ENCODE peak calls at places on chromosome 7, in five cellular contexts. M is IMR-90, A is uterus, U is neural crest cell, J is kidney epithelial cell. H is an unnamed sample.

GRCh38 chr7:134781171-134781570 is 1.7 kb downstream of the CALD1 start:
- DNase-seq in M (no peak), A (no peak), U (no peak), J (no peak), H (no peak)

GRCh38 chr7:39741942-39742623 is 118.7 kb downstream of the RALA start:
- DNase-seq in M (peak), A (no peak), U (peak), J (no peak), H (peak)

GRCh38 chr7:32506266-32507054 is 11.2 kb downstream of the AVL9 start:
- DNase-seq in M (peak), A (no peak), U (no peak), J (peak), H (peak)

GRCh38 chr7:87878208-87878735 is 2.0 kb downstream of the DBF4 start:
- DNase-seq in M (peak), A (no peak), U (no peak), J (no peak), H (peak)

GRCh38 chr7:95772771-95773581 is 622 bp downstream of the DYNC1I1 start:
- DNase-seq in M (no peak), A (peak), U (no peak), J (no peak), H (no peak)

GRCh38 chr7:94298943-94299342 is 95.8 kb upstream of the COL1A2 start:
- DNase-seq in M (peak), A (no peak), U (no peak), J (no peak), H (peak)

GRCh38 chr7:139855498-139856270 is 26.6 kb downstream of the TBXAS1 start:
- DNase-seq in M (no peak), A (no peak), U (no peak), J (no peak), H (no peak)

GRCh38 chr7:85185355-85186082 is 1.3 kb downstream of the SEMA3D start:
- DNase-seq in M (peak), A (peak), U (peak), J (no peak), H (peak)

GRCh38 chr7:44388089-44388970 is 62.9 kb upstream of the CAMK2B start:
- DNase-seq in M (no peak), A (no peak), U (no peak), J (no peak), H (no peak)

GRCh38 chr7:17564678-17565209 is 266.3 kb downstream of the AHR start:
- DNase-seq in M (peak), A (no peak), U (no peak), J (no peak), H (peak)

GRCh38 chr7:30679664-30680063 is 2.6 kb downstream of the CRHR2 start:
- DNase-seq in M (no peak), A (no peak), U (no peak), J (peak), H (no peak)

GRCh38 chr7:73341877-73342276 is 13.9 kb downstream of the FKBP6 start:
- DNase-seq in M (peak), A (no peak), U (no peak), J (no peak), H (peak)

GRCh38 chr7:74289018-74289659 is at the start of gene CLIP2:
- DNase-seq in M (peak), A (peak), U (peak), J (no peak), H (peak)

GRCh38 chr7:100220833-100221718 is 1.3 kb downstream of the PVRIG start:
- DNase-seq in M (no peak), A (no peak), U (no peak), J (no peak), H (no peak)

GRCh38 chr7:19772858-19773337 is 519 bp downstream of the TMEM196 start:
- DNase-seq in M (peak), A (peak), U (peak), J (no peak), H (no peak)

GRCh38 chr7:20798081-20798693 is 11.5 kb upstream of the SP8 start:
- DNase-seq in M (no peak), A (no peak), U (peak), J (no peak), H (no peak)

GRCh38 chr7:155867280-155867679 is 55.0 kb upstream of the SHH start:
- DNase-seq in M (no peak), A (no peak), U (no peak), J (no peak), H (no peak)

GRCh38 chr7:25383402-25383801 is 155.1 kb upstream of the NPVF start:
- DNase-seq in M (no peak), A (no peak), U (no peak), J (no peak), H (no peak)

GRCh38 chr7:132904209-132904608 is 177.7 kb downstream of the CHCHD3 start:
- DNase-seq in M (no peak), A (no peak), U (no peak), J (no peak), H (no peak)

GRCh38 chr7:20959281-20959680 is 172.6 kb upstream of the SP8 start:
- DNase-seq in M (no peak), A (no peak), U (no peak), J (no peak), H (no peak)

GRCh38 chr7:77935652-77936348 is 137.2 kb downstream of the PHTF2 start:
- DNase-seq in M (no peak), A (no peak), U (no peak), J (no peak), H (no peak)

GRCh38 chr7:114084381-114085312 is 165.8 kb upstream of the PPP1R3A start:
- DNase-seq in M (no peak), A (peak), U (peak), J (no peak), H (no peak)

GRCh38 chr7:47747160-47747559 is 165.2 kb upstream of the TNS3 start:
- DNase-seq in M (no peak), A (no peak), U (no peak), J (no peak), H (no peak)

GRCh38 chr7:158989006-158989405 is 132.6 kb downstream of the DYNC2I1 start:
- DNase-seq in M (no peak), A (no peak), U (no peak), J (no peak), H (no peak)

GRCh38 chr7:100109521-100110163 is 8.2 kb downstream of the AP4M1 start:
- DNase-seq in M (no peak), A (no peak), U (no peak), J (no peak), H (no peak)

GRCh38 chr7:117045927-117046710 is 92.8 kb downstream of the ST7 start:
- DNase-seq in M (no peak), A (no peak), U (no peak), J (no peak), H (no peak)

GRCh38 chr7:139159900-139160675 is 50.6 kb upstream of the ZC3HAV1 start:
- DNase-seq in M (peak), A (no peak), U (no peak), J (no peak), H (peak)

GRCh38 chr7:43531700-43532099 is 51.2 kb upstream of the STK17A start:
- DNase-seq in M (no peak), A (no peak), U (no peak), J (no peak), H (no peak)

GRCh38 chr7:152847491-152847890 is 87.9 kb downstream of the ACTR3B start:
- DNase-seq in M (no peak), A (no peak), U (no peak), J (no peak), H (no peak)

GRCh38 chr7:141550694-141551079 is 523 bp upstream of the AGK start:
- DNase-seq in M (no peak), A (peak), U (peak), J (no peak), H (no peak)

GRCh38 chr7:101159696-101160674 is 5.4 kb downstream of the VGF start:
- DNase-seq in M (peak), A (no peak), U (no peak), J (no peak), H (no peak)

GRCh38 chr7:7732566-7733290 is 14.3 kb upstream of the RPA3 start:
- DNase-seq in M (peak), A (no peak), U (no peak), J (no peak), H (peak)
- TF ChIP-seq CTCF in M (no peak), A (no peak), U (no peak), J (no peak), H (no peak)

DNA sequence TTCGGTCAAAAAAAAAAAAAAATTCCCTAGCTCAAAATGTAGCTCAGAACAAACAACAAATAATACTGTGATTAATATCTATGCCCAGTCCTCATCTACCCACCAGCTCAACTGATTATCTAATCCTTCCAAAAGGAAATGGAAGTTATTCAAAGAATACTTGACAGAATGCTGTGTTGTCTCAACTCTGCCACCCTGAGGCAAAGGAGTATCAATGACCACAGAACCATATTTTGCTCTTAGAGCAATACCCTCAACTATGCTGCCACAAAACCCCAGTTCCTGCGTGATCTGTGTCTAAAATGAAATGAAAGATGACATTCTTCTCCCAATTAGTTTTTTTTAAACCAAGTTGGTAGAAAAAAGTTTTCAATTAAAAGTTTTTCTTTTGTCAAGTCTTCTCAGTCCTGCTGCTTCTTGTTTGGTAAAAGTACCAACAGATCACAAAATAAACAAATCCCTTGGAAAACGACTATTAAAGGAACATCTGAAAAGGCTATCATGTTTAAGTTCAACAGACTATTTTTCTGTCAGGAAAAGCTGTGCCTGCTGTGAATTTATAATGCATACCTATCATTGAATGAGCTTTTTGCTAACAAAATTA is 21.6 kb downstream of the RBM28 start:
- DNase-seq in M (peak), A (no peak), U (no peak), J (no peak), H (peak)
- TF ChIP-seq CTCF in M (peak), A (peak), U (peak), J (peak), H (peak)

GRCh38 chr7:79810945-79811344 is 323.7 kb upstream of the GNAI1 start:
- DNase-seq in M (peak), A (no peak), U (no peak), J (no peak), H (no peak)

DNA sequence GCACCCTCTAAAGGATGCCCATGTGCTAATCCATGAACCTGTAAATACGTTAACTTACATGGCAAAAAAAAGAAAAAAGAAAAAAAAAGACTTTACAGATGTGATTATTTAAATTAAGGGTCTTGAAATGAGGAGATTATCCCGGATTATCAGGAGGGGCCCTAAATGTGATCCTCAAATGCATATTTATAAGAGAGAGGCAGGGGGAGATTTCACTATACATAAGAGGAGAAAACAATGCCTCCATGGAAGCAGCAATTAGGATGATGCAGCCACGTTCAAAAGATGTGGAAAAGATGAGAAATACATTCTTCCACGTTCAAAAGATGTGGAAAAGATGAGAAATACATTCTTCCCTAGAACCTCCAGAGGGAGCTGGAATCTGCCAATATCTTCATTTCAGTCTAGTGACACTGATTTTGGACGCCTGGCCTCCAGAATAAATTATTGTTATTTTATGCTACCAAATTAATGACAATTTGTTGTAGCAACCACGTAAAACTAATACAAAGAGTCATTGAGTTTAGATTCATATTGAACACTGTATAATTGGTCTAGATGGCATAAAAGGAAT is 328.4 kb upstream of the GNAI1 start:
- DNase-seq in M (peak), A (no peak), U (no peak), J (no peak), H (peak)
- TF ChIP-seq CTCF in M (peak), A (no peak), U (peak), J (no peak), H (peak)

DNA sequence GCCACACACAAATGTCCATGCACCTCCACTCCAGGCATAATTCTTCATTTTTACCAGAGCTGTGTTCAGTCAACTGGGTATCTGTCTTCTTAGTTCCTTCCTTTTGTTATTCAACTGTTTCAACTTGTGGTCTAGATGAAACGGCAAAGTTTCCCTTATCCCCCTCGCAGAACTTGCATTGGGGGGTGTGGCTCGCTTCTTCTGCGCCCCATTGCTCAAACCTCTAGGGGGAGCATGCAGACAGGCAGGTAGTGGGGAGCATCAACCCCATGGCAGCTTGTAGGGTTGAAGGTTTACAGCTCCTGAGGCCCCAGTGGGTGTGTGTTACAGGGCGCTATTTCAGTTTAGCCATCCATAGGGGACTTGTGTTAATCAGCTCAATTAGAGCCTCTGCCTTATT is 38.3 kb upstream of the COBL start:
- DNase-seq in M (no peak), A (no peak), U (no peak), J (no peak), H (no peak)
- TF ChIP-seq CTCF in M (no peak), A (no peak), U (no peak), J (peak), H (no peak)

GRCh38 chr7:102917436-102918353 is 4.9 kb downstream of the LRRC17 start:
- DNase-seq in M (no peak), A (no peak), U (no peak), J (no peak), H (no peak)
- TF ChIP-seq CTCF in M (no peak), A (no peak), U (no peak), J (no peak), H (no peak)

GRCh38 chr7:2661602-2662272 is 26.3 kb upstream of the AMZ1 start:
- DNase-seq in M (no peak), A (no peak), U (no peak), J (no peak), H (no peak)
- TF ChIP-seq CTCF in M (peak), A (no peak), U (no peak), J (peak), H (peak)

GRCh38 chr7:129765352-129765751 is 153.8 kb downstream of the NRF1 start:
- DNase-seq in M (no peak), A (no peak), U (no peak), J (no peak), H (no peak)
- TF ChIP-seq CTCF in M (no peak), A (no peak), U (no peak), J (no peak), H (no peak)

GRCh38 chr7:149147072-149147729 is at the start of gene ZNF398:
- DNase-seq in M (peak), A (peak), U (peak), J (no peak), H (peak)
- TF ChIP-seq CTCF in M (peak), A (peak), U (peak), J (peak), H (peak)

GRCh38 chr7:1176891-1177373 is 16.9 kb upstream of the ZFAND2A start:
- DNase-seq in M (peak), A (no peak), U (peak), J (no peak), H (peak)
- TF ChIP-seq CTCF in M (peak), A (no peak), U (peak), J (peak), H (peak)

H was measured in HFFc6.